ENCODE peak calls at places on chromosome 18, in five cellular contexts. D is IMR-90, R is pancreas, A is breast epithelium, U is brain microvascular endothelial cell. M is an unnamed sample.

GRCh38 chr18:36153203-36153602 is 23.5 kb downstream of the ELP2 start:
- DNase-seq in D (peak; percentile 97), R (no peak), A (no peak), U (no peak), M (peak; percentile 64)

GRCh38 chr18:25974630-25975077 is 115.8 kb downstream of the SS18 start:
- DNase-seq in D (no peak), R (no peak), A (no peak), U (no peak), M (no peak)

GRCh38 chr18:2441544-2441943 is 129.8 kb downstream of the METTL4 start:
- DNase-seq in D (peak; percentile 16), R (no peak), A (no peak), U (peak; percentile 65), M (no peak)

GRCh38 chr18:9613550-9614400 is 584 bp downstream of the PPP4R1 start:
- DNase-seq in D (peak; percentile 27), R (peak; percentile 84), A (peak; percentile 34), U (no peak), M (peak; percentile 47)

GRCh38 chr18:59219672-59220163 is at the start of gene GRP:
- DNase-seq in D (no peak), R (peak; percentile 39), A (no peak), U (no peak), M (no peak)

GRCh38 chr18:46034230-46034629 is 37.8 kb downstream of the PSTPIP2 start:
- DNase-seq in D (peak; percentile 38), R (no peak), A (no peak), U (peak; percentile 29), M (peak; percentile 74)

GRCh38 chr18:73920033-73920432 is 227.6 kb downstream of the FBXO15 start:
- DNase-seq in D (no peak), R (no peak), A (no peak), U (no peak), M (no peak)

GRCh38 chr18:62522510-62523254 is at the start of gene ZCCHC2:
- DNase-seq in D (peak; percentile 96), R (peak; percentile 99), A (peak; percentile 97), U (peak; percentile 95), M (peak; percentile 97)

GRCh38 chr18:75216212-75216925 is 5.8 kb downstream of the TSHZ1 start:
- DNase-seq in D (peak; percentile 20), R (no peak), A (no peak), U (no peak), M (no peak)

GRCh38 chr18:2984703-2985261 is 28.2 kb downstream of the LPIN2 start:
- DNase-seq in D (no peak), R (no peak), A (no peak), U (no peak), M (no peak)

GRCh38 chr18:54983041-54983686 is 23.9 kb upstream of the CCDC68 start:
- DNase-seq in D (peak; percentile 76), R (no peak), A (no peak), U (peak; percentile 66), M (peak; percentile 87)

GRCh38 chr18:79529296-79529695 is 133.6 kb downstream of the NFATC1 start:
- DNase-seq in D (no peak), R (no peak), A (no peak), U (no peak), M (no peak)

GRCh38 chr18:65567372-65567771 is 183.4 kb upstream of the CDH7 start:
- DNase-seq in D (no peak), R (no peak), A (no peak), U (no peak), M (peak; percentile 0)

GRCh38 chr18:80033181-80034067 is 810 bp upstream of the RBFA start:
- DNase-seq in D (peak; percentile 44), R (no peak), A (peak; percentile 40), U (peak; percentile 83), M (peak; percentile 47)

GRCh38 chr18:12391487-12392136 is 14.6 kb upstream of the AFG3L2 start:
- DNase-seq in D (peak; percentile 75), R (no peak), A (no peak), U (peak; percentile 62), M (peak; percentile 83)

GRCh38 chr18:60024857-60025256 is 125.1 kb downstream of the PMAIP1 start:
- DNase-seq in D (no peak), R (no peak), A (no peak), U (no peak), M (peak; percentile 26)

GRCh38 chr18:79477711-79478483 is 82.2 kb downstream of the NFATC1 start:
- DNase-seq in D (no peak), R (peak; percentile 43), A (no peak), U (no peak), M (no peak)

GRCh38 chr18:22169011-22169888 is at the start of gene GATA6:
- DNase-seq in D (peak; percentile 91), R (peak; percentile 97), A (peak; percentile 55), U (peak; percentile 92), M (peak; percentile 99)

GRCh38 chr18:39796413-39796812 is 2158.6 kb upstream of the PIK3C3 start:
- DNase-seq in D (no peak), R (no peak), A (no peak), U (no peak), M (no peak)

GRCh38 chr18:27094621-27095020 is 90.5 kb downstream of the CHST9 start:
- DNase-seq in D (no peak), R (no peak), A (no peak), U (no peak), M (no peak)

GRCh38 chr18:80159713-80160636 is 50.9 kb downstream of the ADNP2 start:
- DNase-seq in D (no peak), R (peak; percentile 63), A (no peak), U (no peak), M (peak; percentile 51)

GRCh38 chr18:37499008-37499407 is 66.6 kb downstream of the CELF4 start:
- DNase-seq in D (no peak), R (no peak), A (no peak), U (no peak), M (no peak)

GRCh38 chr18:80148316-80149199 is 39.5 kb downstream of the ADNP2 start:
- DNase-seq in D (no peak), R (no peak), A (no peak), U (no peak), M (peak; percentile 18)

GRCh38 chr18:49561127-49561376 is 805 bp upstream of the LIPG start:
- DNase-seq in D (no peak), R (no peak), A (no peak), U (no peak), M (no peak)
- H3K4me3 ChIP-seq in D (peak overlapping the region; percentile 28), R (peak overlapping the region; percentile 31), A (peak overlapping the region; percentile 32), U (peak overlapping the region; percentile 56), M (peak overlapping the region; percentile 86)

DNA sequence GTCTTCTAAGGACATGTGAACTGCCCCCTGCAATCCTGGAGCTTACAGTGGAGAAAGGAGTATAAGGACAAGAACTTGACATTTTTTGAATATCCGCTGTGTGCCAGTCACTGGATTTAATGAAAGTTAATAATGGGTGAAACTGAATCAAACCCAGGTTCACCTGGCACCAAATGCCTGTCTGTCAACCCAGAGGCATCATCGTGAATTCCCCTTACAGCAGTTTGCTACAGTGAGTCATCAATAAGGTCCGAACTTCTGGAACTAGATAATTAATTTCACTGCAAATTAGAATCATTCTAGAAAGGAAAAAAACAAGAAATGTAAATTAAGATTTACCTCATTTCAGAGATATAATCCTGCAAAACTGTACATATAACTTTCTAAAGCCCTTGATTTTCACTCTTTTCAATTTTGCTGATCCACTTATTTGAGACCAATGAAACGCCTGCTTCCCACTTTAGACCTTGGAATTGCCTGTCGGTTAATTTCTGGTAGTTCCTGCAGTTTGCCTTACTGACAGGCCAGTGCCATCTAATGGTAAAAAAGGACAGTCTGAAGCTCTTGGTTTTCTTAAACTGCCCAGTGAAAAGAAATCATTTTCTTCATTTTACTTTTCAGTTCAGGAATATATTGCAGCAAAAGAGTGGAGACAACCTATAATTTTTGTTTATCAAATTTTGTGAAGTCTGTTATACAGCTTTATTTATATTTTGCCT is 8.2 kb downstream of the DSG2 start:
- DNase-seq in D (peak; percentile 21), R (no peak), A (no peak), U (peak; percentile 27), M (peak; percentile 66)
- TF ChIP-seq CTCF in D (peak; percentile 30), R (no peak), A (no peak), U (peak; percentile 62), M (peak; percentile 50)

GRCh38 chr18:50195689-50196088 is 742 bp upstream of the MYO5B start:
- DNase-seq in D (no peak), R (no peak), A (no peak), U (no peak), M (no peak)
- H3K4me3 ChIP-seq in D (no peak overlapping the region), R (peak overlapping the region; percentile 87), A (no peak overlapping the region), U (no peak overlapping the region), M (no peak overlapping the region)

GRCh38 chr18:7272268-7273049 is 41.6 kb downstream of the LRRC30 start:
- DNase-seq in D (peak; percentile 61), R (no peak), A (peak; percentile 32), U (peak; percentile 67), M (peak; percentile 88)
- TF ChIP-seq CTCF in D (peak; percentile 57), R (peak; percentile 40), A (no peak), U (peak; percentile 77), M (peak; percentile 63)

M was measured in fibroblast of pulmonary artery.